ENCODE peak calls at places on chromosomes 4 and X, in ten cellular contexts. V, B, I, A, O, K, Q, X, Z and S are unnamed samples.

GRCh38 chr4:181143241-181143854 is 1099.9 kb upstream of the TENM3 start:
- DNase-seq in V (peak), B (peak), I (peak), A (peak), O (peak), K (peak), Q (peak), X (peak), Z (peak), S (peak)

GRCh38 chrX:151825927-151826471 is 86.7 kb upstream of the MAGEA4 start:
- DNase-seq in V (no peak), B (no peak), I (no peak), A (no peak), O (no peak), K (peak), Q (no peak), X (no peak), Z (peak), S (peak)

GRCh38 chrX:96447161-96447560 is 237.5 kb upstream of the DIAPH2 start:
- DNase-seq in V (no peak), B (no peak), I (no peak), A (no peak), O (no peak), K (no peak), Q (peak), X (no peak), Z (no peak), S (no peak)

GRCh38 chr4:184016742-184017668 is 111.9 kb downstream of the STOX2 start:
- DNase-seq in V (no peak), B (no peak), I (no peak), A (no peak), O (no peak), K (no peak), Q (no peak), X (peak), Z (no peak), S (no peak)

GRCh38 chr4:139154538-139154937 is 22.5 kb downstream of the ELF2 start:
- DNase-seq in V (no peak), B (no peak), I (no peak), A (no peak), O (no peak), K (no peak), Q (no peak), X (no peak), Z (no peak), S (no peak)

GRCh38 chr4:15702941-15703403 is at the start of gene BST1:
- DNase-seq in V (no peak), B (no peak), I (no peak), A (no peak), O (peak), K (no peak), Q (no peak), X (no peak), Z (peak), S (no peak)

GRCh38 chr4:98081961-98082360 is 61.3 kb downstream of the STPG2 start:
- DNase-seq in V (no peak), B (no peak), I (no peak), A (no peak), O (no peak), K (no peak), Q (no peak), X (no peak), Z (no peak), S (no peak)

GRCh38 chr4:15001248-15001824 is 945 bp upstream of the CPEB2 start:
- DNase-seq in V (peak), B (no peak), I (peak), A (peak), O (peak), K (peak), Q (peak), X (peak), Z (peak), S (peak)

GRCh38 chr4:144820706-144821105 is 174.8 kb downstream of the HHIP start:
- DNase-seq in V (no peak), B (no peak), I (no peak), A (no peak), O (no peak), K (no peak), Q (no peak), X (no peak), Z (peak), S (peak)

GRCh38 chr4:173517781-173518371 is 12.2 kb downstream of the HAND2 start:
- DNase-seq in V (no peak), B (no peak), I (no peak), A (no peak), O (peak), K (no peak), Q (no peak), X (no peak), Z (no peak), S (no peak)

GRCh38 chr4:183636488-183636887 is 22.5 kb downstream of the RWDD4 start:
- DNase-seq in V (no peak), B (no peak), I (no peak), A (no peak), O (no peak), K (no peak), Q (no peak), X (no peak), Z (no peak), S (no peak)

GRCh38 chr4:171142045-171142444 is 671.2 kb upstream of the GALNTL6 start:
- DNase-seq in V (no peak), B (no peak), I (no peak), A (no peak), O (no peak), K (no peak), Q (no peak), X (no peak), Z (no peak), S (no peak)

GRCh38 chrX:344371-344901 is 25.8 kb upstream of the GTPBP6 start:
- DNase-seq in V (no peak), B (no peak), I (no peak), A (no peak), O (peak), K (no peak), Q (no peak), X (no peak), Z (no peak), S (no peak)

GRCh38 chr4:83989835-83990234 is 453.9 kb downstream of the GPAT3 start:
- DNase-seq in V (no peak), B (no peak), I (no peak), A (no peak), O (no peak), K (no peak), Q (no peak), X (no peak), Z (no peak), S (no peak)

GRCh38 chr4:26015133-26015651 is 101.2 kb downstream of the SMIM20 start:
- DNase-seq in V (no peak), B (no peak), I (no peak), A (no peak), O (no peak), K (peak), Q (no peak), X (no peak), Z (peak), S (peak)

GRCh38 chrX:11787564-11787963 is 29.5 kb downstream of the MSL3 start:
- DNase-seq in V (peak), B (no peak), I (peak), A (peak), O (peak), K (no peak), Q (no peak), X (peak), Z (peak), S (peak)

GRCh38 chr4:153466637-153467153 is 535 bp downstream of the TMEM131L start:
- DNase-seq in V (no peak), B (no peak), I (peak), A (no peak), O (peak), K (no peak), Q (no peak), X (peak), Z (no peak), S (no peak)

GRCh38 chr4:132548463-132548862 is 600.6 kb upstream of the PCDH10 start:
- DNase-seq in V (no peak), B (no peak), I (no peak), A (no peak), O (no peak), K (no peak), Q (no peak), X (no peak), Z (no peak), S (no peak)

GRCh38 chrX:25144043-25144940 is 128.5 kb upstream of the ARX start:
- DNase-seq in V (no peak), B (no peak), I (peak), A (peak), O (peak), K (peak), Q (peak), X (peak), Z (peak), S (peak)

GRCh38 chr4:30720656-30721352 is 635 bp downstream of the PCDH7 start:
- DNase-seq in V (no peak), B (no peak), I (no peak), A (peak), O (peak), K (no peak), Q (no peak), X (no peak), Z (peak), S (no peak)

GRCh38 chr4:1746265-1746691 is 25.0 kb downstream of the TACC3 start:
- DNase-seq in V (peak), B (no peak), I (peak), A (no peak), O (peak), K (peak), Q (peak), X (peak), Z (peak), S (peak)

GRCh38 chr4:121988950-121989349 is 37.1 kb upstream of the TRPC3 start:
- DNase-seq in V (no peak), B (no peak), I (no peak), A (no peak), O (no peak), K (no peak), Q (no peak), X (no peak), Z (no peak), S (no peak)

GRCh38 chr4:25090516-25090915 is 59.8 kb upstream of the LGI2 start:
- DNase-seq in V (no peak), B (no peak), I (no peak), A (no peak), O (no peak), K (no peak), Q (no peak), X (no peak), Z (no peak), S (no peak)

GRCh38 chr4:19455196-19455595 is 796.5 kb upstream of the SLIT2 start:
- DNase-seq in V (no peak), B (no peak), I (no peak), A (no peak), O (no peak), K (no peak), Q (no peak), X (no peak), Z (no peak), S (no peak)

GRCh38 chr4:76989391-76990061 is 40.0 kb downstream of the SEPTIN11 start:
- DNase-seq in V (no peak), B (no peak), I (no peak), A (no peak), O (no peak), K (no peak), Q (no peak), X (no peak), Z (no peak), S (no peak)

GRCh38 chr4:140856692-140857091 is 100.5 kb upstream of the TBC1D9 start:
- DNase-seq in V (no peak), B (no peak), I (no peak), A (no peak), O (no peak), K (no peak), Q (no peak), X (no peak), Z (peak), S (peak)

GRCh38 chr4:55475394-55476243 is 71.1 kb downstream of the CLOCK start:
- DNase-seq in V (no peak), B (peak), I (no peak), A (peak), O (no peak), K (no peak), Q (no peak), X (no peak), Z (peak), S (no peak)

GRCh38 chr4:14079601-14080000 is 452.1 kb upstream of the BOD1L1 start:
- DNase-seq in V (no peak), B (no peak), I (no peak), A (no peak), O (no peak), K (no peak), Q (no peak), X (no peak), Z (no peak), S (no peak)

GRCh38 chr4:15336410-15337184 is 91.2 kb upstream of the C1QTNF7 start:
- DNase-seq in V (no peak), B (no peak), I (no peak), A (no peak), O (no peak), K (peak), Q (no peak), X (no peak), Z (peak), S (no peak)

GRCh38 chr4:156547439-156547838 is 424.2 kb downstream of the PDGFC start:
- DNase-seq in V (no peak), B (no peak), I (no peak), A (peak), O (no peak), K (peak), Q (no peak), X (no peak), Z (peak), S (peak)

GRCh38 chr4:2492970-2493369 is 24.1 kb downstream of the RNF4 start:
- DNase-seq in V (no peak), B (no peak), I (no peak), A (no peak), O (no peak), K (no peak), Q (no peak), X (no peak), Z (no peak), S (no peak)

GRCh38 chrX:21929209-21929608 is 11.3 kb upstream of the SMS start:
- DNase-seq in V (no peak), B (no peak), I (no peak), A (no peak), O (no peak), K (no peak), Q (no peak), X (no peak), Z (no peak), S (no peak)